ENCODE peak calls at places on chromosomes 11 and 22, in eight cellular contexts. One of them, this sample, is unnamed.
A peak's percentile ranks its signal among the peaks of the same experiment; 100 is the strongest.

GRCh38 chr11:102158151-102158734 is 48.0 kb downstream of the YAP1 start:
- DNase-seq in tibial nerve: no peak
- DNase-seq in AG04450: no peak
- DNase-seq in suprapubic skin: no peak
- DNase-seq in hepatocyte: no peak
- DNase-seq in kidney: no peak
- DNase-seq in A549: no peak
- DNase-seq in heart left ventricle: no peak
- DNase-seq in this sample: no peak

GRCh38 chr11:120386774-120387371 is 50.7 kb downstream of the ARHGEF12 start:
- DNase-seq in tibial nerve: no peak
- DNase-seq in kidney: no peak
- DNase-seq in hepatocyte: no peak
- DNase-seq in suprapubic skin: no peak
- DNase-seq in heart left ventricle: no peak
- DNase-seq in AG04450: no peak
- DNase-seq in A549: no peak
- DNase-seq in this sample: no peak

GRCh38 chr11:91435694-91436375 is 788.8 kb upstream of the FAT3 start:
- DNase-seq in hepatocyte: peak; percentile 15
- DNase-seq in A549: peak; percentile 23
- DNase-seq in kidney: no peak
- DNase-seq in tibial nerve: no peak
- DNase-seq in suprapubic skin: no peak
- DNase-seq in heart left ventricle: no peak
- DNase-seq in AG04450: no peak
- DNase-seq in this sample: no peak

GRCh38 chr11:111521132-111521531 is 6.6 kb downstream of the HOATZ start:
- DNase-seq in AG04450: no peak
- DNase-seq in heart left ventricle: no peak
- DNase-seq in suprapubic skin: no peak
- DNase-seq in tibial nerve: no peak
- DNase-seq in A549: no peak
- DNase-seq in hepatocyte: no peak
- DNase-seq in kidney: no peak
- DNase-seq in this sample: no peak

GRCh38 chr22:36009085-36009484 is 19.5 kb downstream of the RBFOX2 start:
- DNase-seq in suprapubic skin: no peak
- DNase-seq in hepatocyte: no peak
- DNase-seq in heart left ventricle: no peak
- DNase-seq in kidney: no peak
- DNase-seq in AG04450: no peak
- DNase-seq in A549: no peak
- DNase-seq in tibial nerve: no peak
- DNase-seq in this sample: no peak

GRCh38 chr11:1078191-1078601 is 3.5 kb downstream of the MUC2 start:
- DNase-seq in heart left ventricle: no peak
- DNase-seq in hepatocyte: no peak
- DNase-seq in A549: no peak
- DNase-seq in AG04450: no peak
- DNase-seq in kidney: peak; percentile 74
- DNase-seq in tibial nerve: no peak
- DNase-seq in suprapubic skin: no peak
- DNase-seq in this sample: no peak

GRCh38 chr11:81005595-81005994 is 1564.8 kb upstream of the TENM4 start:
- DNase-seq in tibial nerve: no peak
- DNase-seq in A549: peak; percentile 38
- DNase-seq in hepatocyte: peak; percentile 41
- DNase-seq in kidney: no peak
- DNase-seq in AG04450: peak; percentile 63
- DNase-seq in suprapubic skin: no peak
- DNase-seq in heart left ventricle: no peak
- DNase-seq in this sample: no peak

GRCh38 chr11:72821920-72822799 is 7.9 kb downstream of the ATG16L2 start:
- DNase-seq in AG04450: peak; percentile 58
- DNase-seq in A549: peak; percentile 91
- DNase-seq in tibial nerve: peak; percentile 66
- DNase-seq in hepatocyte: peak; percentile 97
- DNase-seq in heart left ventricle: peak; percentile 90
- DNase-seq in kidney: peak; percentile 97
- DNase-seq in suprapubic skin: peak; percentile 90
- DNase-seq in this sample: no peak

DNA sequence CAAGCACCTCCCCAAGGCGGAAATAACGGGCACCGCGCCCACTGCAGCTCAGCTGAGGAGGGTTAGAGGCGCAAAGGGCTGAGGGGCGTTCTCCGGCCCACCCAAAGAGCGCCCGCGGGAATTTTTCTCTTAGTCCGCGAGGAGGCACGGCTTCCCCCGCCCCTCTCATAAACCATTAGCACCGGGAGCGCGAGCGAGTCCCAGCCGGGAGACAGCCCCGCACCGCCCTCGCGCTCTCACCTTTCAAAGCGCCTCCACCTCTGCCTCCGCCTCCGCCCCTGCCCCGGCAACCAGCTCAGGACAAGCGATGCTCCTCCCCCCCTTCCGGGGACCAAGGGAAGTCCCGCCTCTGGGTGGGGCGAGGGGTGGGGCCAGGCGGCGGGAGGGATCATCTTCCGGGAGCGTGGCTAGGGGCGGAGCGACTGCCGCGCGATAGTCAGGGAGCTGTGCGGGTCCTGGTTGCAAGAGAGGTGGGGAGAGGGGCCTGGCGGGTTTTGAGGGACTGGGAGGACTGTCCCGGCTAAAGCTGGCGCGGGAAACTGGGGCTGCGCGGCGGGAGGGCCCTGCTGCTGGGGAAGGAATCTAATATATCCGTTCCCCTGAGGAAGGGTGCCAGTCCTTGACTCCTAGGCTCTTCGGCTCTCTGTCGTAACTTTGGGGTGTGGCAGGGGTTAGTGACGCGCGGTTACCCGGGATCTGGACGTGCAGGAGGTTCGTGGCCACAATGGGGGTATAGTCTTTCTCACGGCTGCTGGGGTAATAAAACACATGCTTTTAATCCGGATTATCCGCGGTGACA is at the start of the genes CCDC82 and JRKL:
- DNase-seq in A549: peak; percentile 92
- DNase-seq in suprapubic skin: peak; percentile 98
- DNase-seq in heart left ventricle: peak; percentile 96
- DNase-seq in tibial nerve: peak; percentile 91
- DNase-seq in hepatocyte: peak; percentile 99
- DNase-seq in AG04450: peak; percentile 87
- DNase-seq in kidney: peak; percentile 99
- DNase-seq in this sample: peak; percentile 73
- TF ChIP-seq CTCF in A549: no peak
- TF ChIP-seq CTCF in suprapubic skin: no peak
- TF ChIP-seq CTCF in heart left ventricle: no peak
- TF ChIP-seq CTCF in tibial nerve: no peak
- TF ChIP-seq CTCF in hepatocyte: no peak
- TF ChIP-seq CTCF in AG04450: no peak
- TF ChIP-seq CTCF in kidney: no peak
- TF ChIP-seq CTCF in this sample: no peak

GRCh38 chr11:133929401-133930052 is 27.2 kb downstream of the IGSF9B start:
- DNase-seq in kidney: no peak
- DNase-seq in AG04450: no peak
- DNase-seq in hepatocyte: no peak
- DNase-seq in tibial nerve: no peak
- DNase-seq in heart left ventricle: no peak
- DNase-seq in suprapubic skin: no peak
- DNase-seq in A549: no peak
- DNase-seq in this sample: no peak

GRCh38 chr11:133928628-133929059 is 28.1 kb downstream of the IGSF9B start:
- DNase-seq in A549: no peak
- DNase-seq in suprapubic skin: no peak
- DNase-seq in tibial nerve: no peak
- DNase-seq in AG04450: no peak
- DNase-seq in hepatocyte: no peak
- DNase-seq in heart left ventricle: no peak
- DNase-seq in kidney: no peak
- DNase-seq in this sample: no peak

GRCh38 chr11:133931449-133932060 is 25.2 kb downstream of the IGSF9B start:
- DNase-seq in hepatocyte: no peak
- DNase-seq in tibial nerve: no peak
- DNase-seq in AG04450: no peak
- DNase-seq in suprapubic skin: no peak
- DNase-seq in heart left ventricle: no peak
- DNase-seq in kidney: no peak
- DNase-seq in A549: no peak
- DNase-seq in this sample: no peak

GRCh38 chr11:133930053-133930766 is 26.6 kb downstream of the IGSF9B start:
- DNase-seq in kidney: no peak
- DNase-seq in heart left ventricle: no peak
- DNase-seq in suprapubic skin: no peak
- DNase-seq in hepatocyte: no peak
- DNase-seq in A549: no peak
- DNase-seq in AG04450: no peak
- DNase-seq in tibial nerve: no peak
- DNase-seq in this sample: no peak

GRCh38 chr11:133930767-133931448 is 25.9 kb downstream of the IGSF9B start:
- DNase-seq in heart left ventricle: no peak
- DNase-seq in AG04450: no peak
- DNase-seq in A549: peak; percentile 26
- DNase-seq in suprapubic skin: no peak
- DNase-seq in tibial nerve: no peak
- DNase-seq in hepatocyte: peak; percentile 60
- DNase-seq in kidney: no peak
- DNase-seq in this sample: no peak
- TF ChIP-seq CTCF in heart left ventricle: peak; percentile 14
- TF ChIP-seq CTCF in AG04450: peak; percentile 35
- TF ChIP-seq CTCF in A549: peak; percentile 39
- TF ChIP-seq CTCF in suprapubic skin: no peak
- TF ChIP-seq CTCF in tibial nerve: peak; percentile 22
- TF ChIP-seq CTCF in hepatocyte: peak; percentile 29
- TF ChIP-seq CTCF in kidney: no peak
- TF ChIP-seq CTCF in this sample: peak; percentile 61

GRCh38 chr22:20130319-20130718 is 1.3 kb upstream of the ZDHHC8 start:
- DNase-seq in kidney: no peak
- DNase-seq in tibial nerve: no peak
- DNase-seq in hepatocyte: no peak
- DNase-seq in heart left ventricle: no peak
- DNase-seq in A549: no peak
- DNase-seq in AG04450: no peak
- DNase-seq in suprapubic skin: no peak
- DNase-seq in this sample: no peak
- TF ChIP-seq CTCF in kidney: no peak
- TF ChIP-seq CTCF in tibial nerve: no peak
- TF ChIP-seq CTCF in hepatocyte: no peak
- TF ChIP-seq CTCF in heart left ventricle: no peak
- TF ChIP-seq CTCF in A549: no peak
- TF ChIP-seq CTCF in AG04450: no peak
- TF ChIP-seq CTCF in suprapubic skin: no peak
- TF ChIP-seq CTCF in this sample: no peak

DNA sequence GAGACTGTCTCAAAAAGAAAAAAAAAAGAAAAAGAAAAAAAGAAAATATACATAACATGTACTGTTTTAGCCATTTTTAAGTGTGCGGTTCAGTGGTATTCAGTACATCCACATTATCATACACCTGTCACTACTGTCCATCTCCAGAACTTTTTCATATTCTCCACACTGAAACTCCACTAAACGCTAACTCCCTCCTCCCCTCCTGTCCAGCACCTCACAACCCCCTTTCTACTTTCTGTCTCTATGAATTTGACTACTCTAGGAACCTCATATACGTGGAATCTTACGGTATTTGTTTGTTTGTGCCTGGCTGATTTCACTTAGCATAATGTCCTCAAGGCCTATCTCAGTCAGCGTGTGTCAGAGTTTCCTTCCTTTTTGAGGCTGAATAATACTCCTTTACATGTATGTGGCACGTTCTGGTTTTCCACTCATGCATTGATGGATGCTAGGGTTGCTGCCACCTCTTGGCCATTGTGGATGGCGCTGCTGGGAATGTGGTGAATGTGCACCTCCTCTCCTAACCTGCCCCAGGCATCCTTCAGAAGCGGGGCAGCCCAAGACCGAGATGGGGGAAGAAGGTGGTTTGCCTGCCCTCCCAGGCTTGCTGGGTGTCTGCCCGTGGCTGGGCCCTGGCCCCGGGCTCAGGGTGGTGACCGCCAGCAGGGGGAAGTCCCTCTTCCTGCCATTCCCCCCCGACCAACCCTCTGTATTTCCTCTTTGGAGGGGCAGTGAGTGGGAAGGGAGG is 60.5 kb downstream of the BCR start:
- DNase-seq in A549: peak; percentile 14
- DNase-seq in kidney: no peak
- DNase-seq in suprapubic skin: no peak
- DNase-seq in heart left ventricle: no peak
- DNase-seq in tibial nerve: no peak
- DNase-seq in AG04450: no peak
- DNase-seq in hepatocyte: no peak
- DNase-seq in this sample: no peak
- TF ChIP-seq CTCF in A549: no peak
- TF ChIP-seq CTCF in kidney: peak; percentile 43
- TF ChIP-seq CTCF in suprapubic skin: peak; percentile 7
- TF ChIP-seq CTCF in heart left ventricle: no peak
- TF ChIP-seq CTCF in tibial nerve: no peak
- TF ChIP-seq CTCF in AG04450: peak; percentile 22
- TF ChIP-seq CTCF in hepatocyte: peak; percentile 26
- TF ChIP-seq CTCF in this sample: peak; percentile 36

GRCh38 chr11:69567951-69568808 is 72.8 kb upstream of the CCND1 start:
- DNase-seq in kidney: no peak
- DNase-seq in hepatocyte: no peak
- DNase-seq in AG04450: no peak
- DNase-seq in tibial nerve: no peak
- DNase-seq in A549: no peak
- DNase-seq in heart left ventricle: no peak
- DNase-seq in suprapubic skin: peak; percentile 38
- DNase-seq in this sample: no peak
- TF ChIP-seq CTCF in kidney: no peak
- TF ChIP-seq CTCF in hepatocyte: no peak
- TF ChIP-seq CTCF in AG04450: no peak
- TF ChIP-seq CTCF in tibial nerve: no peak
- TF ChIP-seq CTCF in A549: no peak
- TF ChIP-seq CTCF in heart left ventricle: no peak
- TF ChIP-seq CTCF in suprapubic skin: no peak
- TF ChIP-seq CTCF in this sample: no peak

GRCh38 chr11:27431808-27432207 is 40.8 kb downstream of the LGR4 start:
- DNase-seq in hepatocyte: no peak
- DNase-seq in A549: no peak
- DNase-seq in kidney: no peak
- DNase-seq in suprapubic skin: no peak
- DNase-seq in AG04450: no peak
- DNase-seq in tibial nerve: no peak
- DNase-seq in heart left ventricle: no peak
- DNase-seq in this sample: no peak
- TF ChIP-seq CTCF in hepatocyte: no peak
- TF ChIP-seq CTCF in A549: no peak
- TF ChIP-seq CTCF in kidney: no peak
- TF ChIP-seq CTCF in suprapubic skin: no peak
- TF ChIP-seq CTCF in AG04450: no peak
- TF ChIP-seq CTCF in tibial nerve: no peak
- TF ChIP-seq CTCF in heart left ventricle: no peak
- TF ChIP-seq CTCF in this sample: no peak

This sample was measured in HFF-Myc.